ENCODE peak calls at places on chromosomes 2 and 18, in eight cellular contexts. One of them, this sample, is unnamed.

GRCh38 chr2:130755234-130756040 is at the start of gene AMER3:
- DNase-seq in CD8-positive, alpha-beta T cell: no peak
- DNase-seq in MM.1S: peak
- DNase-seq in osteoblast: peak
- DNase-seq in lower lobe of right lung: no peak
- DNase-seq in HFF-Myc: no peak
- DNase-seq in Caco-2: peak
- DNase-seq in psoas muscle: no peak
- DNase-seq in this sample: peak

GRCh38 chr2:233802132-233802815 is 24.1 kb downstream of the MROH2A start:
- DNase-seq in lower lobe of right lung: no peak
- DNase-seq in CD8-positive, alpha-beta T cell: no peak
- DNase-seq in psoas muscle: no peak
- DNase-seq in osteoblast: no peak
- DNase-seq in HFF-Myc: no peak
- DNase-seq in Caco-2: no peak
- DNase-seq in MM.1S: no peak
- DNase-seq in this sample: no peak

GRCh38 chr2:206846331-206846730 is 80.9 kb downstream of the FASTKD2 start:
- DNase-seq in Caco-2: no peak
- DNase-seq in CD8-positive, alpha-beta T cell: no peak
- DNase-seq in psoas muscle: no peak
- DNase-seq in MM.1S: no peak
- DNase-seq in lower lobe of right lung: no peak
- DNase-seq in osteoblast: no peak
- DNase-seq in HFF-Myc: no peak
- DNase-seq in this sample: no peak

GRCh38 chr2:109253216-109253615 is 124.2 kb downstream of the SH3RF3 start:
- DNase-seq in Caco-2: no peak
- DNase-seq in psoas muscle: no peak
- DNase-seq in CD8-positive, alpha-beta T cell: no peak
- DNase-seq in HFF-Myc: no peak
- DNase-seq in lower lobe of right lung: no peak
- DNase-seq in MM.1S: no peak
- DNase-seq in osteoblast: no peak
- DNase-seq in this sample: no peak

GRCh38 chr18:42860011-42860410 is 255.5 kb downstream of the RIT2 start:
- DNase-seq in HFF-Myc: no peak
- DNase-seq in osteoblast: peak
- DNase-seq in psoas muscle: no peak
- DNase-seq in Caco-2: no peak
- DNase-seq in MM.1S: no peak
- DNase-seq in CD8-positive, alpha-beta T cell: no peak
- DNase-seq in lower lobe of right lung: no peak
- DNase-seq in this sample: peak

GRCh38 chr2:38522754-38523349 is 79.9 kb downstream of the HNRNPLL start:
- DNase-seq in lower lobe of right lung: no peak
- DNase-seq in Caco-2: no peak
- DNase-seq in HFF-Myc: no peak
- DNase-seq in CD8-positive, alpha-beta T cell: no peak
- DNase-seq in MM.1S: no peak
- DNase-seq in osteoblast: no peak
- DNase-seq in psoas muscle: no peak
- DNase-seq in this sample: no peak

GRCh38 chr18:59005266-59005665 is 134.4 kb upstream of the SEC11C start:
- DNase-seq in MM.1S: no peak
- DNase-seq in osteoblast: peak
- DNase-seq in HFF-Myc: no peak
- DNase-seq in lower lobe of right lung: no peak
- DNase-seq in Caco-2: peak
- DNase-seq in psoas muscle: peak
- DNase-seq in CD8-positive, alpha-beta T cell: no peak
- DNase-seq in this sample: peak

GRCh38 chr18:79395761-79396404 is at the start of gene NFATC1:
- DNase-seq in osteoblast: peak
- DNase-seq in Caco-2: peak
- DNase-seq in HFF-Myc: no peak
- DNase-seq in CD8-positive, alpha-beta T cell: peak
- DNase-seq in MM.1S: no peak
- DNase-seq in psoas muscle: peak
- DNase-seq in lower lobe of right lung: peak
- DNase-seq in this sample: peak

GRCh38 chr18:61851940-61852451 is 40.8 kb downstream of the RNF152 start:
- DNase-seq in osteoblast: peak
- DNase-seq in CD8-positive, alpha-beta T cell: no peak
- DNase-seq in MM.1S: no peak
- DNase-seq in lower lobe of right lung: no peak
- DNase-seq in HFF-Myc: no peak
- DNase-seq in Caco-2: no peak
- DNase-seq in psoas muscle: no peak
- DNase-seq in this sample: no peak

GRCh38 chr2:88307817-88308216 is 137.7 kb downstream of the THNSL2 start:
- DNase-seq in osteoblast: no peak
- DNase-seq in CD8-positive, alpha-beta T cell: no peak
- DNase-seq in psoas muscle: no peak
- DNase-seq in HFF-Myc: no peak
- DNase-seq in MM.1S: peak
- DNase-seq in Caco-2: no peak
- DNase-seq in lower lobe of right lung: no peak
- DNase-seq in this sample: peak

GRCh38 chr2:46535360-46535759 is 56.0 kb downstream of the TMEM247 start:
- DNase-seq in MM.1S: peak
- DNase-seq in lower lobe of right lung: no peak
- DNase-seq in Caco-2: no peak
- DNase-seq in CD8-positive, alpha-beta T cell: peak
- DNase-seq in HFF-Myc: no peak
- DNase-seq in osteoblast: no peak
- DNase-seq in psoas muscle: no peak
- DNase-seq in this sample: no peak

GRCh38 chr18:22681912-22682311 is 251.2 kb upstream of the RBBP8 start:
- DNase-seq in CD8-positive, alpha-beta T cell: no peak
- DNase-seq in Caco-2: no peak
- DNase-seq in MM.1S: no peak
- DNase-seq in lower lobe of right lung: no peak
- DNase-seq in osteoblast: no peak
- DNase-seq in HFF-Myc: no peak
- DNase-seq in psoas muscle: no peak
- DNase-seq in this sample: no peak
- TF ChIP-seq CTCF in CD8-positive, alpha-beta T cell: no peak
- TF ChIP-seq CTCF in Caco-2: no peak
- TF ChIP-seq CTCF in MM.1S: no peak
- TF ChIP-seq CTCF in lower lobe of right lung: no peak
- TF ChIP-seq CTCF in osteoblast: no peak
- TF ChIP-seq CTCF in HFF-Myc: no peak
- TF ChIP-seq CTCF in psoas muscle: no peak
- TF ChIP-seq CTCF in this sample: no peak

GRCh38 chr2:232772540-232772939 is 3.8 kb downstream of the KCNJ13 start:
- DNase-seq in psoas muscle: no peak
- DNase-seq in HFF-Myc: no peak
- DNase-seq in Caco-2: no peak
- DNase-seq in CD8-positive, alpha-beta T cell: no peak
- DNase-seq in lower lobe of right lung: no peak
- DNase-seq in osteoblast: no peak
- DNase-seq in MM.1S: no peak
- DNase-seq in this sample: no peak
- H3K4me3 ChIP-seq in psoas muscle: no peak
- H3K4me3 ChIP-seq in HFF-Myc: no peak
- H3K4me3 ChIP-seq in Caco-2: no peak
- H3K4me3 ChIP-seq in CD8-positive, alpha-beta T cell: no peak
- H3K4me3 ChIP-seq in lower lobe of right lung: no peak
- H3K4me3 ChIP-seq in osteoblast: no peak
- H3K4me3 ChIP-seq in MM.1S: no peak
- H3K4me3 ChIP-seq in this sample: no peak

GRCh38 chr2:95323347-95324155 is 26.4 kb downstream of the KCNIP3 start:
- DNase-seq in lower lobe of right lung: no peak
- DNase-seq in CD8-positive, alpha-beta T cell: no peak
- DNase-seq in HFF-Myc: no peak
- DNase-seq in osteoblast: peak
- DNase-seq in MM.1S: peak
- DNase-seq in psoas muscle: no peak
- DNase-seq in Caco-2: no peak
- DNase-seq in this sample: no peak
- TF ChIP-seq CTCF in lower lobe of right lung: peak
- TF ChIP-seq CTCF in CD8-positive, alpha-beta T cell: no peak
- TF ChIP-seq CTCF in HFF-Myc: peak
- TF ChIP-seq CTCF in osteoblast: no peak
- TF ChIP-seq CTCF in MM.1S: peak
- TF ChIP-seq CTCF in psoas muscle: peak
- TF ChIP-seq CTCF in Caco-2: peak
- TF ChIP-seq CTCF in this sample: peak

GRCh38 chr2:43993437-43993836 is 2.4 kb downstream of the LRPPRC start:
- DNase-seq in CD8-positive, alpha-beta T cell: no peak
- DNase-seq in MM.1S: no peak
- DNase-seq in osteoblast: no peak
- DNase-seq in lower lobe of right lung: no peak
- DNase-seq in HFF-Myc: no peak
- DNase-seq in psoas muscle: no peak
- DNase-seq in Caco-2: no peak
- DNase-seq in this sample: no peak
- H3K4me3 ChIP-seq in CD8-positive, alpha-beta T cell: no peak
- H3K4me3 ChIP-seq in MM.1S: no peak
- H3K4me3 ChIP-seq in osteoblast: no peak
- H3K4me3 ChIP-seq in lower lobe of right lung: no peak
- H3K4me3 ChIP-seq in HFF-Myc: peak
- H3K4me3 ChIP-seq in psoas muscle: no peak
- H3K4me3 ChIP-seq in Caco-2: no peak
- H3K4me3 ChIP-seq in this sample: no peak

DNA sequence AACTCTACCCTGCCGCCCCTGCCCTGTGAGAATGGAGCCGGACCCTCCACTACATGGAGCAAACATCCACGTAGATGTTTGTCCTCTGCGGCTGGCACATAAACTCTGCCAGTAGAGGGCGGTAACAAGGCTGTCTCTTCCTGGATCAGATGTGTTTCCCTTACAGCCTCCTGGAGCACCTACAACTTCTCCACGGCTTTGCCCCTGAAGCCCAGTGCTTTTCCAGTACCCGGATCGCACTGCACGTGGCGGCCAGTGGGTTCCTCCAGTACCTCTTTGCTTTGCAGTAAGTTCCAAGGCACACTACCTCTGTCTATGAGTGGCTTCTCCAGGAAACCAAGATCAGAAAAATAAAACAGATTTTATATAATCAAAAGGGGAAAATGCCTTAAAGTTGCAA is 651.3 kb downstream of the DCDC2C start:
- DNase-seq in CD8-positive, alpha-beta T cell: no peak
- DNase-seq in osteoblast: no peak
- DNase-seq in lower lobe of right lung: no peak
- DNase-seq in MM.1S: no peak
- DNase-seq in Caco-2: peak
- DNase-seq in HFF-Myc: no peak
- DNase-seq in psoas muscle: no peak
- DNase-seq in this sample: peak
- TF ChIP-seq CTCF in CD8-positive, alpha-beta T cell: no peak
- TF ChIP-seq CTCF in osteoblast: no peak
- TF ChIP-seq CTCF in lower lobe of right lung: peak
- TF ChIP-seq CTCF in MM.1S: peak
- TF ChIP-seq CTCF in Caco-2: peak
- TF ChIP-seq CTCF in HFF-Myc: no peak
- TF ChIP-seq CTCF in psoas muscle: no peak
- TF ChIP-seq CTCF in this sample: peak

DNA sequence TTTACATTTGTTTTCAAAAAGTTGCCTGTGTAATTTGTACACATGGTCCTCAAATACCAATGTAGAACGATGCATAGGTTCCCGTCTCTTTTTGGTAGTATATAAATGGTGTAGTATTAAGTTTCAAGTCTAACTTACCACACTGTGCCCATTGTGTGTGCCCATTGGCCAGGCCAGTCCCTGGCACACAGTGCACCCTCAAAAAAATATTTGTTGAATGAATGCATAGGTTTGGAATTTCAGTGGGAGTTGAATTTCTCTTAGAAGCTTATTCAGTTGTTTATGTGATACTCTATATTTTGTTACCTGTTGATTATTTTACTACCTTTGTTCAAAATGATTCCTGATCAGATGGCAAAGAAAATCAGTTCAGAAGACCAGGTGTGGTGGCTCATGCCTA is 30.1 kb downstream of the IDH1 start:
- DNase-seq in HFF-Myc: no peak
- DNase-seq in MM.1S: no peak
- DNase-seq in CD8-positive, alpha-beta T cell: no peak
- DNase-seq in Caco-2: no peak
- DNase-seq in osteoblast: no peak
- DNase-seq in lower lobe of right lung: no peak
- DNase-seq in psoas muscle: no peak
- DNase-seq in this sample: no peak
- H3K4me3 ChIP-seq in HFF-Myc: no peak
- H3K4me3 ChIP-seq in MM.1S: no peak
- H3K4me3 ChIP-seq in CD8-positive, alpha-beta T cell: no peak
- H3K4me3 ChIP-seq in Caco-2: no peak
- H3K4me3 ChIP-seq in osteoblast: no peak
- H3K4me3 ChIP-seq in lower lobe of right lung: no peak
- H3K4me3 ChIP-seq in psoas muscle: no peak
- H3K4me3 ChIP-seq in this sample: no peak

GRCh38 chr2:69969126-69969983 is 7.9 kb upstream of the ASPRV1 start:
- DNase-seq in HFF-Myc: no peak
- DNase-seq in CD8-positive, alpha-beta T cell: no peak
- DNase-seq in Caco-2: no peak
- DNase-seq in osteoblast: no peak
- DNase-seq in lower lobe of right lung: no peak
- DNase-seq in psoas muscle: no peak
- DNase-seq in MM.1S: no peak
- DNase-seq in this sample: no peak
- TF ChIP-seq CTCF in HFF-Myc: no peak
- TF ChIP-seq CTCF in CD8-positive, alpha-beta T cell: no peak
- TF ChIP-seq CTCF in Caco-2: no peak
- TF ChIP-seq CTCF in osteoblast: no peak
- TF ChIP-seq CTCF in lower lobe of right lung: no peak
- TF ChIP-seq CTCF in psoas muscle: no peak
- TF ChIP-seq CTCF in MM.1S: no peak
- TF ChIP-seq CTCF in this sample: no peak